ENCODE peak calls at places on chromosomes 13 and 19, in five cellular contexts. Y is stomach, I is GM12865, E is A673, L is fibroblast of lung. X is an unnamed sample.

GRCh38 chr13:33283195-33283910 is 2.2 kb downstream of the STARD13 start:
- DNase-seq in E (no peak), Y (no peak), L (no peak), I (no peak), X (no peak)

GRCh38 chr19:18941628-18942354 is 774 bp upstream of the HOMER3 start:
- DNase-seq in L (no peak), I (no peak), Y (no peak), E (no peak), X (no peak)

GRCh38 chr13:49214917-49215376 is 5.2 kb upstream of the MLNR start:
- DNase-seq in Y (peak), E (peak), I (peak), L (peak), X (no peak)

GRCh38 chr19:3669134-3669436 is 31.2 kb downstream of the PIP5K1C start:
- DNase-seq in E (no peak), Y (no peak), I (no peak), L (no peak), X (no peak)

GRCh38 chr19:58563034-58563573 is 4.7 kb upstream of the UBE2M start:
- DNase-seq in L (no peak), Y (peak), E (peak), I (peak), X (peak)

GRCh38 chr19:2678043-2678671 is 24.3 kb downstream of the GNG7 start:
- DNase-seq in L (no peak), Y (no peak), E (no peak), I (peak), X (peak)

GRCh38 chr19:45824041-45824471 is 8.9 kb upstream of the RSPH6A start:
- DNase-seq in Y (peak), L (peak), E (no peak), I (no peak), X (no peak)

GRCh38 chr13:74715718-74716117 is 581.5 kb upstream of the KLF12 start:
- DNase-seq in L (no peak), E (no peak), Y (no peak), I (no peak), X (no peak)

GRCh38 chr13:66657165-66657895 is 572.8 kb downstream of the PCDH9 start:
- DNase-seq in I (no peak), E (peak), L (peak), Y (peak), X (no peak)

GRCh38 chr13:59641261-59641660 is 522.5 kb downstream of the DIAPH3 start:
- DNase-seq in E (no peak), Y (no peak), I (no peak), L (no peak), X (no peak)

GRCh38 chr19:6738726-6739389 is 622 bp upstream of the TRIP10 start:
- DNase-seq in I (peak), E (peak), L (no peak), Y (peak), X (no peak)

GRCh38 chr19:45499196-45500180 is 1.2 kb downstream of the PPM1N start:
- DNase-seq in Y (no peak), E (peak), L (no peak), I (peak), X (peak)

GRCh38 chr19:16637535-16637934 is 9.5 kb upstream of the MED26 start:
- DNase-seq in Y (no peak), I (no peak), L (no peak), E (no peak), X (no peak)

GRCh38 chr19:50835785-50836542 is 2.6 kb upstream of the KLK15 start:
- DNase-seq in I (peak), Y (peak), E (peak), L (peak), X (peak)

GRCh38 chr13:113834496-113835200 is 29.2 kb downstream of the GAS6 start:
- DNase-seq in I (no peak), L (no peak), E (no peak), Y (no peak), X (no peak)

GRCh38 chr13:84645196-84646071 is 763.2 kb upstream of the SLITRK1 start:
- DNase-seq in E (peak), Y (no peak), L (peak), I (no peak), X (no peak)

GRCh38 chr19:1783874-1784273 is 28.2 kb downstream of the ATP8B3 start:
- DNase-seq in Y (no peak), I (no peak), L (no peak), E (no peak), X (no peak)

GRCh38 chr13:99436686-99437416 is 64.4 kb upstream of the TM9SF2 start:
- DNase-seq in I (peak), L (peak), Y (peak), E (peak), X (peak)

GRCh38 chr19:8573316-8573715 is 3.9 kb downstream of the MYO1F start:
- DNase-seq in L (no peak), I (no peak), Y (no peak), E (no peak), X (no peak)

GRCh38 chr19:8567522-8568172 is 9.6 kb downstream of the MYO1F start:
- DNase-seq in L (no peak), Y (no peak), E (no peak), I (no peak), X (no peak)

GRCh38 chr19:8566855-8567254 is 10.4 kb downstream of the MYO1F start:
- DNase-seq in E (no peak), I (no peak), Y (no peak), L (peak), X (no peak)

GRCh38 chr19:8571006-8571411 is 6.2 kb downstream of the MYO1F start:
- DNase-seq in I (peak), L (peak), Y (peak), E (no peak), X (no peak)

DNA sequence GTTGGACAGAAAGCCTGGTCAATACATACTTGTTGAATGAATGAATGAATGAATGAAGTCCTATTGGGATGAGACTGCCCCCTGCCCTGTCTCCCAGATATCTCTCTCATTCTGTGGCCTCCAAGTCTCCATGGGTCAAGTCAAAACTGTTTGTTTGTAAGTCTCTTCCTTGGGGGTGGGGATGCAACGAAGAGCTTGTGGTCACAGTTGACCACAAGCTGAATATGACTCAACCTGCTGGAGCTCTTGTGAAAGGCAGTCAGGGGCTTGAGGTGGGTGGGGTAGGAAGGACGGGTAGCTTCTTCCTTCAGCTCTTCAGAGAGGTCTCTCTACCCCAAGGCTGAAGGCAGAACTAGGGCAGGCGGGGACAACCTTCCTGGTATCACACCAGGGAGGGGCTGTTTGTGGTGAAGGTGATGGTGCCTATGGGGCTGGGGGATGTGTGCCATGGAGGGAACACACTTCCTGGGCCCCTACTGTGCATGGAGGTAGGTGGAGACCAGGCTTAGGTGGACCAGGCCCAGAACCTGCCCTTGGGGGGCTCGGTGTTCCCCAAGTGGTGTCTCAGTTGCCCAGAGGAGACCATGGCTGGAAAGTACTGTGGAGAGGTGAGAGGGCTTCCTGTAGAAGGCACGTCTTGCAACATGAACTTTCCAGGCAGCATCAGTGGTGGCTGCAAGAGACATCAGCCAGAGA is 8.0 kb downstream of the MYO1F start:
- DNase-seq in L (peak), I (peak), E (no peak), Y (peak), X (peak)
- TF ChIP-seq CTCF in L (no peak), I (no peak), E (no peak), Y (no peak), X (no peak)

GRCh38 chr19:10977773-10978155 is 16.9 kb downstream of the SMARCA4 start:
- DNase-seq in I (no peak), E (no peak), Y (no peak), L (no peak), X (no peak)

GRCh38 chr19:10984166-10984735 is 23.4 kb downstream of the SMARCA4 start:
- DNase-seq in L (no peak), I (no peak), Y (no peak), E (no peak), X (peak)

GRCh38 chr19:10981496-10981895 is 20.7 kb downstream of the SMARCA4 start:
- DNase-seq in E (no peak), I (no peak), L (peak), Y (no peak), X (no peak)

GRCh38 chr19:10976200-10976892 is 15.5 kb downstream of the SMARCA4 start:
- DNase-seq in I (no peak), L (no peak), E (no peak), Y (peak), X (no peak)

GRCh38 chr19:10979950-10980349 is 19.1 kb downstream of the SMARCA4 start:
- DNase-seq in L (no peak), E (peak), Y (no peak), I (peak), X (peak)
- TF ChIP-seq CTCF in L (no peak), E (peak), Y (no peak), I (no peak), X (peak)

DNA sequence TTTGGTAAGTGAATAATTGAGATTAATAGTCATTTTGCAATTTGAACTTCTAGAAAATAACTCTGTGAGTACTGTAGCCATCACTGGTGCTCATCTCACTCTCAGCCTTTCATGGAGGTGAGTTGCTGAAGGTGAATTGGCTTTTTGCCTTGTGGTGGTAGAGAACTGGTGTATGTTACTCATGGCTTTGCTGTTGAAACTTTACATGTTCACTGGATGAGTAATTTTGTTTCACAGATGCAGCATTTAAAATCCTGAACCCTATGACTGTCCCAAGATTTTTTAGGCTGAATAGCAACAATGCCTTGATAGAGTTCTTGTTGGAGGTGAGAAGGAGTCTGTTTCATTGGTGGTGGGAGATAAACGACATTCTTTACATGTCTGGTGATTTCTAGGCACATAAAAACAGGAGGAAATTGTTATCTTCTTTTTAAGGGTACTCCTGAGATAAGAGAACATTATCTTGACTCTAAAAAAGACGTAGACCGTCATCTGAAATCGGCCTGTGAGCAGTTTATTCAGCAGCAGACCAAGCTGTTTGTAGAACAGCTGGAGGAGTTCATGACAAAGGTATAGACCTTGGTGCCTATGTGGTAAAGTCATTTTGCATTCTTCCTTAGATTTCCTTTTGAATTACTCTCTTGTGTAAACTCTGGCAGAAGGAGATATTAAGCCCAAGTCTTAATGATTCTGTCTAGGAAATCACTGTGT is 53.9 kb downstream of the COG3 start:
- DNase-seq in E (no peak), L (peak), I (no peak), Y (no peak), X (no peak)
- TF ChIP-seq CTCF in E (no peak), L (no peak), I (no peak), Y (no peak), X (no peak)

GRCh38 chr19:5504115-5504514 is 48.9 kb downstream of the ZNRF4 start:
- DNase-seq in Y (no peak), I (no peak), E (no peak), L (no peak), X (no peak)
- TF ChIP-seq CTCF in Y (no peak), I (no peak), E (no peak), L (no peak), X (no peak)

GRCh38 chr13:107441279-107441678 is 774.1 kb downstream of the LIG4 start:
- DNase-seq in I (no peak), L (peak), Y (no peak), E (no peak), X (no peak)
- TF ChIP-seq CTCF in I (no peak), L (no peak), Y (no peak), E (no peak), X (no peak)

DNA sequence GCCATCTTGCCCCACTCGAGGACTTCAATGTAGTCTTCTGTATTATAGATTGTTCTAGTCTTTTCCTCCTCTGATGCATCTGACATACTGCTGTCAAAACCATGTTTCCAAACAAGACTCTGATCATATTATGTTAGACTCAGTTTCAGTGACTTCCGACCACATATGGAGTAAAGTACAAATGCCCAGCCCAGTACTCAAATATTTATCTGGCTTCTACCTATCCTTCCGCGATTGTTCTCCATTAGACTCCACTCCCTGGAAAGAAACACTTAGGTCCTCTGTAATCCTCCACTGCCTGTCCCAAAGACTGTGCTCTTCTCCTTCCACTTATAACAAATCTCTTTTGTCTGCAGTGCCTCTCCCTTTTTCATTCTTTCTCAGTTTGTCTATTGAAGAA is 439.5 kb downstream of the EFNB2 start:
- DNase-seq in L (no peak), I (no peak), Y (no peak), E (no peak), X (no peak)
- TF ChIP-seq CTCF in L (no peak), I (no peak), Y (no peak), E (no peak), X (no peak)

GRCh38 chr19:33108161-33108560 is 23.8 kb upstream of the WDR88 start:
- DNase-seq in E (no peak), L (no peak), I (no peak), Y (no peak), X (no peak)
- TF ChIP-seq CTCF in E (no peak), L (no peak), I (no peak), Y (no peak), X (no peak)

X was measured in GM13977.